ENCODE peak calls at places on chromosomes 13 and 19, in five cellular contexts. One of them, this sample, is unnamed.

GRCh38 chr13:41458939-41459753 is 1.8 kb downstream of the RGCC start:
- DNase-seq in DMS 273 treated with DMSO at 0.1 percent for 48 hours: no peak
- DNase-seq in RWPE1: peak; percentile 45
- DNase-seq in stimulated activated CD4-positive, alpha-beta T cell treated with anti-CD3 and anti-CD28 coated beads, Interleukin-4, amount 100 ng/mL, for 48 hours: peak; percentile 51
- DNase-seq in cardiac muscle cell: peak; percentile 70
- DNase-seq in this sample: peak; percentile 32

GRCh38 chr19:4115818-4116385 is 8.0 kb downstream of the MAP2K2 start:
- DNase-seq in DMS 273 treated with DMSO at 0.1 percent for 48 hours: no peak
- DNase-seq in RWPE1: no peak
- DNase-seq in stimulated activated CD4-positive, alpha-beta T cell treated with anti-CD3 and anti-CD28 coated beads, Interleukin-4, amount 100 ng/mL, for 48 hours: no peak
- DNase-seq in cardiac muscle cell: no peak
- DNase-seq in this sample: peak; percentile 11

GRCh38 chr13:110308377-110309158 is 1.5 kb downstream of the COL4A2 start:
- DNase-seq in DMS 273 treated with DMSO at 0.1 percent for 48 hours: no peak
- DNase-seq in RWPE1: no peak
- DNase-seq in stimulated activated CD4-positive, alpha-beta T cell treated with anti-CD3 and anti-CD28 coated beads, Interleukin-4, amount 100 ng/mL, for 48 hours: no peak
- DNase-seq in cardiac muscle cell: peak; percentile 78
- DNase-seq in this sample: peak; percentile 66

GRCh38 chr13:80048802-80049201 is 292.1 kb downstream of the SPRY2 start:
- DNase-seq in DMS 273 treated with DMSO at 0.1 percent for 48 hours: peak; percentile 5
- DNase-seq in RWPE1: peak; percentile 83
- DNase-seq in stimulated activated CD4-positive, alpha-beta T cell treated with anti-CD3 and anti-CD28 coated beads, Interleukin-4, amount 100 ng/mL, for 48 hours: peak; percentile 24
- DNase-seq in cardiac muscle cell: peak; percentile 96
- DNase-seq in this sample: no peak

GRCh38 chr13:98133949-98134348 is 8.9 kb upstream of the FARP1 start:
- DNase-seq in DMS 273 treated with DMSO at 0.1 percent for 48 hours: no peak
- DNase-seq in RWPE1: no peak
- DNase-seq in stimulated activated CD4-positive, alpha-beta T cell treated with anti-CD3 and anti-CD28 coated beads, Interleukin-4, amount 100 ng/mL, for 48 hours: no peak
- DNase-seq in cardiac muscle cell: no peak
- DNase-seq in this sample: no peak

GRCh38 chr13:48590141-48590863 is 57.4 kb upstream of the RCBTB2 start:
- DNase-seq in DMS 273 treated with DMSO at 0.1 percent for 48 hours: no peak
- DNase-seq in RWPE1: no peak
- DNase-seq in stimulated activated CD4-positive, alpha-beta T cell treated with anti-CD3 and anti-CD28 coated beads, Interleukin-4, amount 100 ng/mL, for 48 hours: no peak
- DNase-seq in cardiac muscle cell: no peak
- DNase-seq in this sample: no peak

GRCh38 chr13:111534646-111535461 is 214.4 kb downstream of the TEX29 start:
- DNase-seq in DMS 273 treated with DMSO at 0.1 percent for 48 hours: no peak
- DNase-seq in RWPE1: no peak
- DNase-seq in stimulated activated CD4-positive, alpha-beta T cell treated with anti-CD3 and anti-CD28 coated beads, Interleukin-4, amount 100 ng/mL, for 48 hours: no peak
- DNase-seq in cardiac muscle cell: no peak
- DNase-seq in this sample: no peak

GRCh38 chr19:45884682-45885555 is 1.0 kb downstream of the IRF2BP1 start:
- DNase-seq in DMS 273 treated with DMSO at 0.1 percent for 48 hours: no peak
- DNase-seq in RWPE1: no peak
- DNase-seq in stimulated activated CD4-positive, alpha-beta T cell treated with anti-CD3 and anti-CD28 coated beads, Interleukin-4, amount 100 ng/mL, for 48 hours: no peak
- DNase-seq in cardiac muscle cell: no peak
- DNase-seq in this sample: peak; percentile 82

GRCh38 chr13:53445682-53446081 is 417.1 kb downstream of the OLFM4 start:
- DNase-seq in DMS 273 treated with DMSO at 0.1 percent for 48 hours: no peak
- DNase-seq in RWPE1: no peak
- DNase-seq in stimulated activated CD4-positive, alpha-beta T cell treated with anti-CD3 and anti-CD28 coated beads, Interleukin-4, amount 100 ng/mL, for 48 hours: no peak
- DNase-seq in cardiac muscle cell: no peak
- DNase-seq in this sample: no peak

GRCh38 chr13:40096357-40096911 is 441.0 kb downstream of the COG6 start:
- DNase-seq in DMS 273 treated with DMSO at 0.1 percent for 48 hours: no peak
- DNase-seq in RWPE1: no peak
- DNase-seq in stimulated activated CD4-positive, alpha-beta T cell treated with anti-CD3 and anti-CD28 coated beads, Interleukin-4, amount 100 ng/mL, for 48 hours: peak; percentile 31
- DNase-seq in cardiac muscle cell: no peak
- DNase-seq in this sample: no peak

GRCh38 chr19:12482505-12482886 is 2.1 kb downstream of the ZNF709 start:
- DNase-seq in DMS 273 treated with DMSO at 0.1 percent for 48 hours: no peak
- DNase-seq in RWPE1: no peak
- DNase-seq in stimulated activated CD4-positive, alpha-beta T cell treated with anti-CD3 and anti-CD28 coated beads, Interleukin-4, amount 100 ng/mL, for 48 hours: no peak
- DNase-seq in cardiac muscle cell: no peak
- DNase-seq in this sample: no peak

GRCh38 chr19:38079926-38080380 is 144.1 kb downstream of the DPF1 start:
- DNase-seq in DMS 273 treated with DMSO at 0.1 percent for 48 hours: no peak
- DNase-seq in RWPE1: peak; percentile 46
- DNase-seq in stimulated activated CD4-positive, alpha-beta T cell treated with anti-CD3 and anti-CD28 coated beads, Interleukin-4, amount 100 ng/mL, for 48 hours: peak; percentile 15
- DNase-seq in cardiac muscle cell: peak; percentile 77
- DNase-seq in this sample: no peak

GRCh38 chr19:16234552-16235445 is 37.1 kb downstream of the AP1M1 start:
- DNase-seq in DMS 273 treated with DMSO at 0.1 percent for 48 hours: no peak
- DNase-seq in RWPE1: no peak
- DNase-seq in stimulated activated CD4-positive, alpha-beta T cell treated with anti-CD3 and anti-CD28 coated beads, Interleukin-4, amount 100 ng/mL, for 48 hours: no peak
- DNase-seq in cardiac muscle cell: no peak
- DNase-seq in this sample: peak; percentile 12

GRCh38 chr19:8023371-8023770 is 17.9 kb upstream of the ELAVL1 start:
- DNase-seq in DMS 273 treated with DMSO at 0.1 percent for 48 hours: no peak
- DNase-seq in RWPE1: no peak
- DNase-seq in stimulated activated CD4-positive, alpha-beta T cell treated with anti-CD3 and anti-CD28 coated beads, Interleukin-4, amount 100 ng/mL, for 48 hours: no peak
- DNase-seq in cardiac muscle cell: no peak
- DNase-seq in this sample: no peak

GRCh38 chr13:36438594-36439483 is 6.5 kb downstream of the CCNA1 start:
- DNase-seq in DMS 273 treated with DMSO at 0.1 percent for 48 hours: no peak
- DNase-seq in RWPE1: no peak
- DNase-seq in stimulated activated CD4-positive, alpha-beta T cell treated with anti-CD3 and anti-CD28 coated beads, Interleukin-4, amount 100 ng/mL, for 48 hours: no peak
- DNase-seq in cardiac muscle cell: no peak
- DNase-seq in this sample: no peak

GRCh38 chr13:46350003-46350402 is 37.0 kb downstream of the RUBCNL start:
- DNase-seq in DMS 273 treated with DMSO at 0.1 percent for 48 hours: no peak
- DNase-seq in RWPE1: no peak
- DNase-seq in stimulated activated CD4-positive, alpha-beta T cell treated with anti-CD3 and anti-CD28 coated beads, Interleukin-4, amount 100 ng/mL, for 48 hours: no peak
- DNase-seq in cardiac muscle cell: no peak
- DNase-seq in this sample: no peak

GRCh38 chr19:1318678-1319471 is 33.2 kb downstream of the EFNA2 start:
- DNase-seq in DMS 273 treated with DMSO at 0.1 percent for 48 hours: no peak
- DNase-seq in RWPE1: no peak
- DNase-seq in stimulated activated CD4-positive, alpha-beta T cell treated with anti-CD3 and anti-CD28 coated beads, Interleukin-4, amount 100 ng/mL, for 48 hours: no peak
- DNase-seq in cardiac muscle cell: no peak
- DNase-seq in this sample: peak; percentile 38

GRCh38 chr13:48501705-48502104 is 31.2 kb downstream of the RCBTB2 start:
- DNase-seq in DMS 273 treated with DMSO at 0.1 percent for 48 hours: no peak
- DNase-seq in RWPE1: no peak
- DNase-seq in stimulated activated CD4-positive, alpha-beta T cell treated with anti-CD3 and anti-CD28 coated beads, Interleukin-4, amount 100 ng/mL, for 48 hours: no peak
- DNase-seq in cardiac muscle cell: no peak
- DNase-seq in this sample: no peak

GRCh38 chr19:10422846-10423245 is 2.5 kb downstream of the PDE4A start:
- DNase-seq in DMS 273 treated with DMSO at 0.1 percent for 48 hours: no peak
- DNase-seq in RWPE1: no peak
- DNase-seq in stimulated activated CD4-positive, alpha-beta T cell treated with anti-CD3 and anti-CD28 coated beads, Interleukin-4, amount 100 ng/mL, for 48 hours: no peak
- DNase-seq in cardiac muscle cell: no peak
- DNase-seq in this sample: peak; percentile 25

GRCh38 chr19:1590641-1591397 is 1.8 kb downstream of the MBD3 start:
- DNase-seq in DMS 273 treated with DMSO at 0.1 percent for 48 hours: peak; percentile 17
- DNase-seq in RWPE1: no peak
- DNase-seq in stimulated activated CD4-positive, alpha-beta T cell treated with anti-CD3 and anti-CD28 coated beads, Interleukin-4, amount 100 ng/mL, for 48 hours: no peak
- DNase-seq in cardiac muscle cell: peak; percentile 31
- DNase-seq in this sample: peak; percentile 74

GRCh38 chr19:47406711-47407416 is 12.5 kb downstream of the MEIS3 start:
- DNase-seq in DMS 273 treated with DMSO at 0.1 percent for 48 hours: no peak
- DNase-seq in RWPE1: no peak
- DNase-seq in stimulated activated CD4-positive, alpha-beta T cell treated with anti-CD3 and anti-CD28 coated beads, Interleukin-4, amount 100 ng/mL, for 48 hours: no peak
- DNase-seq in cardiac muscle cell: peak; percentile 34
- DNase-seq in this sample: no peak

GRCh38 chr13:51245583-51245982 is 23.4 kb downstream of the FAM124A start:
- DNase-seq in DMS 273 treated with DMSO at 0.1 percent for 48 hours: no peak
- DNase-seq in RWPE1: no peak
- DNase-seq in stimulated activated CD4-positive, alpha-beta T cell treated with anti-CD3 and anti-CD28 coated beads, Interleukin-4, amount 100 ng/mL, for 48 hours: no peak
- DNase-seq in cardiac muscle cell: no peak
- DNase-seq in this sample: no peak

GRCh38 chr13:82165396-82166174 is 1716.7 kb downstream of the SLITRK1 start:
- DNase-seq in DMS 273 treated with DMSO at 0.1 percent for 48 hours: no peak
- DNase-seq in RWPE1: no peak
- DNase-seq in stimulated activated CD4-positive, alpha-beta T cell treated with anti-CD3 and anti-CD28 coated beads, Interleukin-4, amount 100 ng/mL, for 48 hours: no peak
- DNase-seq in cardiac muscle cell: no peak
- DNase-seq in this sample: peak; percentile 22

GRCh38 chr13:24503376-24503690 is 9.2 kb downstream of the PARP4 start:
- DNase-seq in DMS 273 treated with DMSO at 0.1 percent for 48 hours: no peak
- DNase-seq in RWPE1: no peak
- DNase-seq in stimulated activated CD4-positive, alpha-beta T cell treated with anti-CD3 and anti-CD28 coated beads, Interleukin-4, amount 100 ng/mL, for 48 hours: no peak
- DNase-seq in cardiac muscle cell: no peak
- DNase-seq in this sample: no peak

GRCh38 chr19:2100719-2101061 is 4.0 kb downstream of the IZUMO4 start:
- DNase-seq in DMS 273 treated with DMSO at 0.1 percent for 48 hours: no peak
- DNase-seq in RWPE1: no peak
- DNase-seq in stimulated activated CD4-positive, alpha-beta T cell treated with anti-CD3 and anti-CD28 coated beads, Interleukin-4, amount 100 ng/mL, for 48 hours: no peak
- DNase-seq in cardiac muscle cell: no peak
- DNase-seq in this sample: no peak

GRCh38 chr13:25232937-25233515 is 54.3 kb downstream of the MTMR6 start:
- DNase-seq in DMS 273 treated with DMSO at 0.1 percent for 48 hours: peak; percentile 37
- DNase-seq in RWPE1: peak; percentile 30
- DNase-seq in stimulated activated CD4-positive, alpha-beta T cell treated with anti-CD3 and anti-CD28 coated beads, Interleukin-4, amount 100 ng/mL, for 48 hours: no peak
- DNase-seq in cardiac muscle cell: peak; percentile 53
- DNase-seq in this sample: peak; percentile 55

GRCh38 chr13:29908411-29908810 is 58.0 kb upstream of the UBL3 start:
- DNase-seq in DMS 273 treated with DMSO at 0.1 percent for 48 hours: no peak
- DNase-seq in RWPE1: peak; percentile 39
- DNase-seq in stimulated activated CD4-positive, alpha-beta T cell treated with anti-CD3 and anti-CD28 coated beads, Interleukin-4, amount 100 ng/mL, for 48 hours: no peak
- DNase-seq in cardiac muscle cell: peak; percentile 56
- DNase-seq in this sample: no peak

GRCh38 chr13:29548722-29549446 is 46.6 kb downstream of the SLC7A1 start:
- DNase-seq in DMS 273 treated with DMSO at 0.1 percent for 48 hours: no peak
- DNase-seq in RWPE1: no peak
- DNase-seq in stimulated activated CD4-positive, alpha-beta T cell treated with anti-CD3 and anti-CD28 coated beads, Interleukin-4, amount 100 ng/mL, for 48 hours: no peak
- DNase-seq in cardiac muscle cell: peak; percentile 26
- DNase-seq in this sample: no peak

GRCh38 chr13:102863590-102863989 is 17.8 kb downstream of the ERCC5 start:
- DNase-seq in DMS 273 treated with DMSO at 0.1 percent for 48 hours: no peak
- DNase-seq in RWPE1: no peak
- DNase-seq in stimulated activated CD4-positive, alpha-beta T cell treated with anti-CD3 and anti-CD28 coated beads, Interleukin-4, amount 100 ng/mL, for 48 hours: no peak
- DNase-seq in cardiac muscle cell: no peak
- DNase-seq in this sample: no peak

GRCh38 chr13:109816979-109817275 is 30.5 kb upstream of the IRS2 start:
- DNase-seq in DMS 273 treated with DMSO at 0.1 percent for 48 hours: no peak
- DNase-seq in RWPE1: no peak
- DNase-seq in stimulated activated CD4-positive, alpha-beta T cell treated with anti-CD3 and anti-CD28 coated beads, Interleukin-4, amount 100 ng/mL, for 48 hours: no peak
- DNase-seq in cardiac muscle cell: peak; percentile 42
- DNase-seq in this sample: no peak